ENCODE peak calls at places on chromosomes 12 and 14, in eight cellular contexts. S is CD8-positive, alpha-beta memory T cell; H is breast epithelium; O is CD8-positive, alpha-beta T cell; G is ovary; N is cardiac fibroblast; M is left lung; B is thyroid gland. P is an unnamed sample.

GRCh38 chr14:57199911-57200310 is 68.8 kb downstream of the EXOC5 start:
- DNase-seq in M (no peak), O (no peak), B (no peak), N (peak), S (no peak), G (no peak), H (no peak), P (no peak)

GRCh38 chr12:64714551-64714968 is 44.6 kb downstream of the GNS start:
- DNase-seq in S (peak), M (no peak), G (no peak), O (peak), H (no peak), N (no peak), B (no peak), P (no peak)

GRCh38 chr14:68551045-68551683 is 241.7 kb downstream of the ZFP36L1 start:
- DNase-seq in N (no peak), B (no peak), H (no peak), S (no peak), M (no peak), G (no peak), O (no peak), P (no peak)

GRCh38 chr12:79274571-79275064 is 410.0 kb downstream of the SYT1 start:
- DNase-seq in H (no peak), B (no peak), N (peak), O (no peak), G (no peak), S (no peak), M (no peak), P (peak)

GRCh38 chr14:68368850-68369249 is 424.0 kb downstream of the ZFP36L1 start:
- DNase-seq in G (no peak), B (no peak), S (no peak), N (no peak), H (no peak), O (no peak), M (no peak), P (no peak)

GRCh38 chr12:46391630-46392029 is 19.1 kb upstream of the SLC38A2 start:
- DNase-seq in B (no peak), N (peak), M (no peak), S (no peak), G (no peak), O (no peak), H (no peak), P (no peak)

GRCh38 chr12:127241056-127241830 is 1025.7 kb upstream of the TMEM132C start:
- DNase-seq in B (peak), M (no peak), N (peak), O (no peak), G (no peak), S (no peak), H (no peak), P (no peak)

GRCh38 chr14:68628605-68629310 is 164.1 kb downstream of the ZFP36L1 start:
- DNase-seq in N (no peak), O (peak), B (peak), H (peak), G (no peak), M (no peak), S (peak), P (no peak)

GRCh38 chr12:14723763-14724162 is 27.4 kb upstream of the GUCY2C start:
- DNase-seq in M (no peak), G (peak), N (peak), S (peak), B (peak), O (peak), H (peak), P (peak)

GRCh38 chr12:25644964-25645363 is 91.9 kb upstream of the LMNTD1 start:
- DNase-seq in H (no peak), B (no peak), N (no peak), S (no peak), M (no peak), G (no peak), O (no peak), P (no peak)

GRCh38 chr14:103488071-103488470 is 34.6 kb downstream of the CKB start:
- DNase-seq in B (no peak), O (no peak), G (no peak), S (no peak), M (no peak), H (no peak), N (no peak), P (no peak)

GRCh38 chr14:99522457-99522891 is 41.3 kb downstream of the CCNK start:
- DNase-seq in M (no peak), S (no peak), G (peak), N (peak), H (no peak), B (peak), O (no peak), P (peak)

GRCh38 chr12:47303207-47303606 is 223.4 kb upstream of the AMIGO2 start:
- DNase-seq in N (peak), S (no peak), G (no peak), H (no peak), O (no peak), M (no peak), B (no peak), P (no peak)

GRCh38 chr12:34605955-34606748 is 583.9 kb downstream of the ALG10 start:
- DNase-seq in O (no peak), H (no peak), S (no peak), M (no peak), G (no peak), B (no peak), N (no peak), P (no peak)

GRCh38 chr14:104499784-104500496 is 79.6 kb upstream of the C14orf180 start:
- DNase-seq in O (peak), H (no peak), N (no peak), M (no peak), G (no peak), S (no peak), B (no peak), P (no peak)

GRCh38 chr12:117967512-117967911 is 1.3 kb downstream of the KSR2 start:
- DNase-seq in S (no peak), N (no peak), O (no peak), B (no peak), G (no peak), H (no peak), M (no peak), P (no peak)

GRCh38 chr14:95741051-95741490 is 27.1 kb upstream of the TCL1A start:
- DNase-seq in H (peak), N (no peak), O (no peak), S (no peak), G (no peak), M (no peak), B (no peak), P (peak)

GRCh38 chr14:95507174-95507573 is 9.3 kb downstream of the SYNE3 start:
- DNase-seq in G (peak), N (peak), O (no peak), B (peak), H (peak), S (no peak), M (peak), P (peak)

GRCh38 chr12:104372048-104372720 is 68.6 kb downstream of the EID3 start:
- DNase-seq in G (no peak), H (no peak), S (peak), M (no peak), B (no peak), O (peak), N (peak), P (no peak)

GRCh38 chr12:104615048-104615561 is 158.4 kb downstream of the CHST11 start:
- DNase-seq in H (no peak), N (no peak), G (no peak), O (no peak), M (no peak), S (no peak), B (no peak), P (no peak)

GRCh38 chr12:124443929-124444712 is 123.3 kb downstream of the NCOR2 start:
- DNase-seq in S (no peak), G (no peak), N (no peak), M (no peak), H (no peak), O (no peak), B (no peak), P (no peak)

DNA sequence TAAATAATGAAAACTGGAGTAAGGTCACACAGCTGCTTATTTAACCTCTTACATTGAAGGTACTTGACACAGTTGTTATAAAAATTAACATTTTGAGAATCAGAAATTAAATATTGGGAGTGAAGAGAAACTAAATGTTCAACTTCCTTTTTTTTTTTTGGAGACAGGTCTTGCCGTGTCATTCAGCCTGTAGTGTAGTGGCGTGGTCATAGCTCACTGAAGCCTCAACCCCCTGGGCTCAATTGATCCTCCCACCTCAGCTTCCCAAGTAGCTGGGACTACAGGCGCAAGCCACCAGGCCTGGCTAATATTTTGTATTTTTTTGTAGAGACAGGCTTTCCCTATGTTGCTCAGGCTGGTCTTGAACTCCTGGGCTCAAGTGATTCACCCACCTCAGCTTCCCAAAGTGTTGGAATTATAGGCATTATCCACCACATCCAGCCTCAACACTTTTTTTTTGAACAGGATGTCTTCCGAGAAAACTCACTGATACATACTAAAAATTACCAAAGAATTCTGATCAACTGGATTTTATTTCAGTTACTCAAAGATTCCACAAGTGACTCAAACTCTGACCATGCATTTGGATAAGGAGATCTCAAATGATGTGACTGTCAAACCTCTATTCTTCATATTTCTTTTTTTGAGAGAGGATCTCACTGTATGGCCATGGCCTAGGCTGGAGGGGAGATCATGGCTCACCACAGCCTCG is 35.4 kb downstream of the SGPP1 start:
- DNase-seq in B (no peak), M (no peak), O (no peak), G (no peak), S (no peak), H (no peak), N (peak), P (no peak)
- H3K4me3 ChIP-seq in B (no peak), M (no peak), O (no peak), G (no peak), S (no peak), H (no peak), N (no peak), P (no peak)

DNA sequence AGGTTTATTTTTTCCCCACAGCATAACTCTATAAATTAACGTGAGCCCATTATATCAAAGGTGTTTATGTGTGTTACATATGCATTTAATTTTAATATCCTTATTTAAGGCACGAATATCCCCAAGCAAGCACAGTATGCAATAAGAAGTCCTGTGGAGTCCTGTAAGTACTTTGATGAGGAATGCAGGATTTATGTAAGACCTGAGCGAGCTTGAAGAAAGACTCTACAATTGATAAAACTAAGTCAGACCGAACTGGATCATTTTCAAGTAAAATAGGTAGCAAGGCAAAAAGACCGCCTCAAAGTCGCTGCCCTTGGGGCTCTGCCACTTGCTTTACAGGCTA is 755 bp downstream of the SLC25A21 start:
- DNase-seq in S (no peak), N (no peak), M (no peak), H (no peak), B (no peak), G (no peak), O (no peak), P (no peak)
- H3K4me3 ChIP-seq in S (no peak), N (peak), M (peak), H (peak), B (peak), G (peak), O (no peak), P (peak)

GRCh38 chr12:109114644-109115043 is 1.7 kb upstream of the ACACB start:
- DNase-seq in H (no peak), O (no peak), M (no peak), S (no peak), N (no peak), B (no peak), G (no peak), P (no peak)
- H3K4me3 ChIP-seq in H (no peak), O (no peak), M (no peak), S (no peak), N (no peak), B (no peak), G (no peak), P (no peak)

GRCh38 chr12:16389594-16389993 is 42.1 kb downstream of the MGST1 start:
- DNase-seq in N (peak), S (no peak), G (no peak), O (no peak), B (no peak), H (no peak), M (no peak), P (no peak)

GRCh38 chr12:16385779-16386646 is 38.6 kb downstream of the MGST1 start:
- DNase-seq in M (no peak), H (no peak), O (no peak), G (peak), S (no peak), N (peak), B (peak), P (peak)

GRCh38 chr12:16387919-16388318 is 40.5 kb downstream of the MGST1 start:
- DNase-seq in N (no peak), H (no peak), S (no peak), B (no peak), G (no peak), M (no peak), O (no peak), P (no peak)

DNA sequence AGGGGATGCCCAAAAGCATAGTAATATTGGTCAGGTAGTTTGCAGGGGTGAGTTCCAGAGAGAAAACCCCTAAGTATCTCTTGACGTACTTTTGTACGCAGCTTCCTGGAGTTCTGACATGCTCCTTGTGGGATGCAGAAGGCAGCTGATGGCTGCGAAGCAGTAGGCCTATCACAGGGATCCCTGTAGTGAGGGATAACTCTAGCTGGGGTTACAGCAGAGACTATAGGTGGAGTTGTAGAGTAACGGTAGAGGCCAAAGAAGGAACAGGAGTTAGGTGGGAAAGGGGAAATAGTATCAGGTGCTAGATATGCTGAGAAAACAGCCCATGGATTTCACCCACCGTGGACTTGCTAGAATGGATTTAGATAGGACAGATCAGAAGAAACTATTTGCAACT is 37.3 kb downstream of the MGST1 start:
- DNase-seq in B (no peak), G (no peak), S (no peak), O (no peak), N (no peak), M (no peak), H (no peak), P (no peak)
- H3K4me3 ChIP-seq in B (no peak), G (no peak), S (no peak), O (no peak), N (no peak), M (no peak), H (no peak), P (no peak)